ENCODE peak calls at places on chromosomes 7 and 10, in four cellular contexts. T, J, E and N are unnamed samples.
A peak's percentile ranks its signal among the peaks of the same experiment; 100 is the strongest.

GRCh38 chr7:110541962-110542361 is 549.0 kb upstream of the LRRN3 start:
- DNase-seq in E (no peak), J (no peak), T (no peak), N (no peak)

GRCh38 chr7:66731986-66732385 is 8.5 kb upstream of the RABGEF1 start:
- DNase-seq in E (no peak), T (no peak), J (no peak), N (no peak)

GRCh38 chr10:35011771-35012191 is 78.4 kb downstream of the CUL2 start:
- DNase-seq in T (no peak), E (no peak), J (no peak), N (no peak)

GRCh38 chr10:61804414-61804813 is 97.1 kb upstream of the ARID5B start:
- DNase-seq in J (no peak), E (peak; percentile 50), T (no peak), N (no peak)

GRCh38 chr7:2821842-2822507 is 22.1 kb downstream of the GNA12 start:
- DNase-seq in T (no peak), E (no peak), J (no peak), N (no peak)

GRCh38 chr7:90621130-90621891 is 25.2 kb downstream of the CDK14 start:
- DNase-seq in J (no peak), E (no peak), T (peak; percentile 40), N (no peak)

GRCh38 chr10:58275908-58276307 is 6.9 kb downstream of the CISD1 start:
- DNase-seq in J (no peak), T (no peak), E (no peak), N (no peak)

GRCh38 chr7:55080000-55080629 is 61.3 kb downstream of the EGFR start:
- DNase-seq in E (no peak), J (no peak), T (no peak), N (no peak)

GRCh38 chr10:117710181-117710798 is 167.7 kb downstream of the EMX2 start:
- DNase-seq in T (no peak), J (no peak), E (peak; percentile 25), N (no peak)
- TF ChIP-seq SPI1 in T (no peak), J (no peak), E (no peak), N (no peak)

GRCh38 chr7:105691029-105691691 is 109.9 kb upstream of the EFCAB10 start:
- DNase-seq in T (no peak), E (no peak), J (no peak), N (no peak)

GRCh38 chr7:105693576-105693975 is 112.3 kb upstream of the EFCAB10 start:
- DNase-seq in E (no peak), T (no peak), J (no peak), N (no peak)

GRCh38 chr7:105689093-105689819 is 108.0 kb upstream of the EFCAB10 start:
- DNase-seq in T (no peak), J (no peak), E (no peak), N (no peak)

GRCh38 chr7:105690286-105690915 is 109.1 kb upstream of the EFCAB10 start:
- DNase-seq in J (no peak), T (no peak), E (no peak), N (no peak)

DNA sequence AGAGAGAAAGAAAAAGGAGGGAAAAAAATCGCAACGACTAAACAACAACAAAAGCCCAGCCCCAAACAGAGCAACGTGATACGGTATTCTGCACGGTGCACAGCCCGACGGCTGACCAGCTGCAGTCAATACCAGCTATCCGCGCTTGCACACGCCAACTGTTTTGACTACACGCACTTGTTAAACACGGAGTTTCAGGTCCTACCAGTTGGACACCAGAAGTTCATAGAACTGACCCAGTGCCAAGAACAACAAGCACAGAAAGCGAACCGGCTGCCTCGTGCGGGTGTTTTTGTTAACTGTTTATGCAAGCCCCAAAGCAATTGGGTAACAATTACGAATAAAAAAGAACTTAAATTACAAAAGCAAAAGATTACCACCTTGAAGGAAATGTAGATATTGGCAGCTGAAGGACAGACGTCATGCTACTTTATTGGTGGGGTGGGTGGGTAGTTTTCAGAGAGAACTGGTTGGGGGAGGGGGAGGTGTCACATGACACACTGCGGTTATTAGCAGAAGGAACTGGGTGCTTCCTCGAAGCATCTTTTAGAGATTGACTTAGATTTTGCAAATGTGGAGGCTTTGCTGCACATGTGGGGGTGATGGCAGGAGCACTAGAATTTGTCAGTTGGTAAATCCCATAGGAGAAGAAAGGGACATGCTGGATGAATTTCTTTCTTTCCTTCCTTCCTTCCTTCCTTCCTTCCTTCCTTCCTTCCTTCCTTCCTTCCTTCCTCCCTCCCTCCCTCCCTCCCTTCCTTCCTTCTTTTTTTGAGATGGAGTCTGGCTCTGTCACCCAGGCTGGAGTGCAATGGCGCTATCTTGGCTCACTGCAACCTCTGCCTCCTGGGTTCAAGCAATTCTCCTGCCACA is 110.6 kb upstream of the EFCAB10 start:
- DNase-seq in T (no peak), E (no peak), J (no peak), N (no peak)
- TF ChIP-seq SPI1 in T (no peak), E (no peak), J (peak; percentile 10), N (peak; percentile 37)

GRCh38 chr7:40903872-40904271 is 769.1 kb downstream of the SUGCT start:
- DNase-seq in E (no peak), J (no peak), T (no peak), N (no peak)

GRCh38 chr7:40907286-40907685 is 772.5 kb downstream of the SUGCT start:
- DNase-seq in J (no peak), T (no peak), E (no peak), N (no peak)
- TF ChIP-seq SPI1 in J (no peak), T (no peak), E (no peak), N (no peak)

GRCh38 chr7:74292757-74293576 is 3.8 kb downstream of the CLIP2 start:
- DNase-seq in E (peak; percentile 38), J (no peak), T (no peak), N (no peak)
- TF ChIP-seq SPI1 in E (no peak), J (no peak), T (no peak), N (no peak)

GRCh38 chr7:108000875-108001758 is 1.8 kb downstream of the LAMB1 start:
- DNase-seq in J (no peak), E (no peak), T (no peak), N (no peak)

GRCh38 chr7:108002726-108003590 is at the start of gene LAMB1:
- DNase-seq in J (no peak), T (no peak), E (peak; percentile 78), N (peak; percentile 37)

GRCh38 chr7:107999814-108000560 is 3.0 kb downstream of the LAMB1 start:
- DNase-seq in T (no peak), E (no peak), J (no peak), N (no peak)

GRCh38 chr7:108003591-108003935 is 602 bp upstream of the LAMB1 start:
- DNase-seq in E (no peak), T (no peak), J (no peak), N (no peak)

GRCh38 chr7:108001759-108002725 is 919 bp downstream of the LAMB1 start:
- DNase-seq in J (no peak), E (no peak), T (no peak), N (peak; percentile 16)
- TF ChIP-seq SPI1 in J (no peak), E (no peak), T (no peak), N (no peak)

GRCh38 chr7:107948645-107949442 is 54.1 kb downstream of the LAMB1 start:
- DNase-seq in E (no peak), T (no peak), J (no peak), N (no peak)
- TF ChIP-seq SPI1 in E (no peak), T (no peak), J (no peak), N (no peak)

GRCh38 chr10:33735463-33735862 is 401.0 kb upstream of the NRP1 start:
- DNase-seq in E (no peak), J (no peak), T (no peak), N (no peak)

GRCh38 chr10:33732176-33733025 is 397.9 kb upstream of the NRP1 start:
- DNase-seq in J (no peak), T (no peak), E (no peak), N (no peak)

GRCh38 chr10:33731322-33731721 is 396.9 kb upstream of the NRP1 start:
- DNase-seq in E (no peak), J (no peak), T (no peak), N (no peak)

GRCh38 chr10:33733058-33733457 is 398.6 kb upstream of the NRP1 start:
- DNase-seq in T (no peak), J (no peak), E (no peak), N (no peak)

GRCh38 chr10:33734393-33735110 is 400.1 kb upstream of the NRP1 start:
- DNase-seq in E (no peak), J (no peak), T (no peak), N (no peak)
- TF ChIP-seq SPI1 in E (no peak), J (no peak), T (no peak), N (no peak)

GRCh38 chr10:70832236-70832635 is 16.5 kb downstream of the SGPL1 start:
- DNase-seq in T (no peak), J (no peak), E (no peak), N (no peak)
- TF ChIP-seq SPI1 in T (no peak), J (no peak), E (no peak), N (no peak)